ENCODE peak calls at places on chromosome 11, in nine cellular contexts. One of them, this sample, is unnamed.
A peak's percentile ranks its signal among the peaks of the same experiment; 100 is the strongest.

GRCh38 chr11:84193706-84194105 is 907.5 kb upstream of the CCDC90B start:
- DNase-seq in GM23338: no peak
- DNase-seq in left ventricle myocardium inferior: no peak
- DNase-seq in neural progenitor cell: no peak
- DNase-seq in effector memory CD4-positive, alpha-beta T cell: no peak
- DNase-seq in OCI-LY7: peak; percentile 5
- DNase-seq in foreskin keratinocyte: no peak
- DNase-seq in dorsolateral prefrontal cortex: no peak
- DNase-seq in A549: no peak
- DNase-seq in this sample: no peak

GRCh38 chr11:134916829-134917228 is 504.8 kb upstream of the B3GAT1 start:
- DNase-seq in A549: no peak
- DNase-seq in dorsolateral prefrontal cortex: no peak
- DNase-seq in foreskin keratinocyte: no peak
- DNase-seq in OCI-LY7: no peak
- DNase-seq in effector memory CD4-positive, alpha-beta T cell: no peak
- DNase-seq in neural progenitor cell: no peak
- DNase-seq in left ventricle myocardium inferior: no peak
- DNase-seq in GM23338: no peak
- DNase-seq in this sample: no peak

GRCh38 chr11:18066626-18067025 is 20.6 kb upstream of the TPH1 start:
- DNase-seq in neural progenitor cell: no peak
- DNase-seq in A549: no peak
- DNase-seq in effector memory CD4-positive, alpha-beta T cell: no peak
- DNase-seq in GM23338: no peak
- DNase-seq in dorsolateral prefrontal cortex: no peak
- DNase-seq in OCI-LY7: no peak
- DNase-seq in left ventricle myocardium inferior: no peak
- DNase-seq in foreskin keratinocyte: no peak
- DNase-seq in this sample: no peak

GRCh38 chr11:10268746-10269487 is 25.1 kb downstream of the SBF2 start:
- DNase-seq in dorsolateral prefrontal cortex: no peak
- DNase-seq in foreskin keratinocyte: peak; percentile 30
- DNase-seq in OCI-LY7: no peak
- DNase-seq in effector memory CD4-positive, alpha-beta T cell: no peak
- DNase-seq in A549: no peak
- DNase-seq in left ventricle myocardium inferior: no peak
- DNase-seq in neural progenitor cell: no peak
- DNase-seq in GM23338: no peak
- DNase-seq in this sample: no peak

GRCh38 chr11:125393331-125393730 is 102.7 kb downstream of the FEZ1 start:
- DNase-seq in effector memory CD4-positive, alpha-beta T cell: no peak
- DNase-seq in OCI-LY7: no peak
- DNase-seq in GM23338: no peak
- DNase-seq in left ventricle myocardium inferior: no peak
- DNase-seq in dorsolateral prefrontal cortex: no peak
- DNase-seq in A549: no peak
- DNase-seq in foreskin keratinocyte: no peak
- DNase-seq in neural progenitor cell: no peak
- DNase-seq in this sample: no peak

GRCh38 chr11:83918471-83918870 is 632.3 kb upstream of the CCDC90B start:
- DNase-seq in foreskin keratinocyte: no peak
- DNase-seq in GM23338: no peak
- DNase-seq in dorsolateral prefrontal cortex: no peak
- DNase-seq in effector memory CD4-positive, alpha-beta T cell: no peak
- DNase-seq in neural progenitor cell: no peak
- DNase-seq in left ventricle myocardium inferior: peak; percentile 29
- DNase-seq in OCI-LY7: no peak
- DNase-seq in A549: no peak
- DNase-seq in this sample: no peak

GRCh38 chr11:128506999-128507591 is 80.3 kb downstream of the ETS1 start:
- DNase-seq in foreskin keratinocyte: peak; percentile 92
- DNase-seq in GM23338: peak; percentile 62
- DNase-seq in OCI-LY7: no peak
- DNase-seq in effector memory CD4-positive, alpha-beta T cell: peak; percentile 44
- DNase-seq in neural progenitor cell: no peak
- DNase-seq in A549: peak; percentile 72
- DNase-seq in dorsolateral prefrontal cortex: peak; percentile 58
- DNase-seq in left ventricle myocardium inferior: peak; percentile 83
- DNase-seq in this sample: no peak

GRCh38 chr11:69968407-69969347 is 109.4 kb upstream of the ANO1 start:
- DNase-seq in OCI-LY7: no peak
- DNase-seq in effector memory CD4-positive, alpha-beta T cell: no peak
- DNase-seq in dorsolateral prefrontal cortex: no peak
- DNase-seq in A549: no peak
- DNase-seq in GM23338: no peak
- DNase-seq in left ventricle myocardium inferior: peak; percentile 44
- DNase-seq in neural progenitor cell: no peak
- DNase-seq in foreskin keratinocyte: no peak
- DNase-seq in this sample: no peak

GRCh38 chr11:20541503-20541902 is 57.9 kb upstream of the SLC6A5 start:
- DNase-seq in foreskin keratinocyte: no peak
- DNase-seq in left ventricle myocardium inferior: no peak
- DNase-seq in effector memory CD4-positive, alpha-beta T cell: no peak
- DNase-seq in neural progenitor cell: peak; percentile 24
- DNase-seq in A549: no peak
- DNase-seq in OCI-LY7: no peak
- DNase-seq in dorsolateral prefrontal cortex: no peak
- DNase-seq in GM23338: no peak
- DNase-seq in this sample: no peak

GRCh38 chr11:106409201-106409600 is 331.7 kb downstream of the AASDHPPT start:
- DNase-seq in OCI-LY7: no peak
- DNase-seq in GM23338: no peak
- DNase-seq in foreskin keratinocyte: no peak
- DNase-seq in neural progenitor cell: no peak
- DNase-seq in A549: no peak
- DNase-seq in dorsolateral prefrontal cortex: no peak
- DNase-seq in effector memory CD4-positive, alpha-beta T cell: no peak
- DNase-seq in left ventricle myocardium inferior: no peak
- DNase-seq in this sample: no peak

GRCh38 chr11:112889446-112889845 is 71.8 kb upstream of the NCAM1 start:
- DNase-seq in foreskin keratinocyte: no peak
- DNase-seq in dorsolateral prefrontal cortex: peak; percentile 69
- DNase-seq in GM23338: no peak
- DNase-seq in left ventricle myocardium inferior: no peak
- DNase-seq in neural progenitor cell: no peak
- DNase-seq in OCI-LY7: no peak
- DNase-seq in A549: no peak
- DNase-seq in effector memory CD4-positive, alpha-beta T cell: no peak
- DNase-seq in this sample: peak; percentile 42

GRCh38 chr11:11396290-11397042 is 43.4 kb upstream of the CSNK2A3 start:
- DNase-seq in dorsolateral prefrontal cortex: no peak
- DNase-seq in A549: no peak
- DNase-seq in left ventricle myocardium inferior: no peak
- DNase-seq in foreskin keratinocyte: peak; percentile 57
- DNase-seq in OCI-LY7: no peak
- DNase-seq in effector memory CD4-positive, alpha-beta T cell: no peak
- DNase-seq in GM23338: no peak
- DNase-seq in neural progenitor cell: no peak
- DNase-seq in this sample: no peak

GRCh38 chr11:12761029-12761428 is 86.8 kb downstream of the TEAD1 start:
- DNase-seq in A549: no peak
- DNase-seq in left ventricle myocardium inferior: no peak
- DNase-seq in effector memory CD4-positive, alpha-beta T cell: no peak
- DNase-seq in foreskin keratinocyte: peak; percentile 35
- DNase-seq in OCI-LY7: no peak
- DNase-seq in GM23338: no peak
- DNase-seq in neural progenitor cell: no peak
- DNase-seq in dorsolateral prefrontal cortex: no peak
- DNase-seq in this sample: no peak

GRCh38 chr11:10302744-10303557 is 1.9 kb upstream of the ADM start:
- DNase-seq in neural progenitor cell: peak; percentile 79
- DNase-seq in OCI-LY7: no peak
- DNase-seq in dorsolateral prefrontal cortex: no peak
- DNase-seq in foreskin keratinocyte: peak; percentile 52
- DNase-seq in A549: no peak
- DNase-seq in effector memory CD4-positive, alpha-beta T cell: peak; percentile 58
- DNase-seq in left ventricle myocardium inferior: peak; percentile 89
- DNase-seq in GM23338: peak; percentile 71
- DNase-seq in this sample: peak; percentile 42

GRCh38 chr11:131867457-131868257 is 497.2 kb downstream of the NTM start:
- DNase-seq in GM23338: peak; percentile 87
- DNase-seq in A549: no peak
- DNase-seq in effector memory CD4-positive, alpha-beta T cell: no peak
- DNase-seq in neural progenitor cell: peak; percentile 84
- DNase-seq in left ventricle myocardium inferior: peak; percentile 63
- DNase-seq in foreskin keratinocyte: peak; percentile 71
- DNase-seq in OCI-LY7: peak; percentile 5
- DNase-seq in dorsolateral prefrontal cortex: peak; percentile 84
- DNase-seq in this sample: no peak

GRCh38 chr11:68976563-68976962 is 4.2 kb downstream of the MRGPRD start:
- DNase-seq in foreskin keratinocyte: no peak
- DNase-seq in A549: no peak
- DNase-seq in neural progenitor cell: no peak
- DNase-seq in dorsolateral prefrontal cortex: no peak
- DNase-seq in OCI-LY7: no peak
- DNase-seq in left ventricle myocardium inferior: no peak
- DNase-seq in GM23338: no peak
- DNase-seq in effector memory CD4-positive, alpha-beta T cell: no peak
- DNase-seq in this sample: no peak

DNA sequence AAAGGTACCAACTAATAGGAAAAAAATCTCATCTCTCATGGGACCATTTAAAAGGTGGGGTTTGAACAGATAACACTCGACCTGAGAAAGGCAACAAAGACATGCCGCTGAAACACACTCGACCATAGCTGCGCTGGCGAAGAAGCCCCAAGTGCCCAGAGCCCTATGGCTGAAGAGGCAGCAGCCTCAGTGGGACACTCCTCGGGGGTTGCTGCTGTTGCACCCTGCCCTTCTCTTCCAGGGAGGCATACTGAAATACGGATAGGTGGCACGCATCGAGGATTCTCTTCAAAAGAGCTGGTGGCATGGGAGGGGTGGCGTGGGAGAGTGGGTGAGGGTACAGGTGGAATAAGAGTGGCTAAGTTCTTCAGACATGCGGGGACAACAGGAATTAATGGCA is 18.5 kb upstream of the PHLDA2 start:
- DNase-seq in A549: no peak
- DNase-seq in effector memory CD4-positive, alpha-beta T cell: no peak
- DNase-seq in dorsolateral prefrontal cortex: no peak
- DNase-seq in GM23338: no peak
- DNase-seq in neural progenitor cell: no peak
- DNase-seq in left ventricle myocardium inferior: no peak
- DNase-seq in foreskin keratinocyte: no peak
- DNase-seq in OCI-LY7: no peak
- DNase-seq in this sample: no peak
- H3K27ac ChIP-seq in A549: no peak overlapping the region
- H3K27ac ChIP-seq in effector memory CD4-positive, alpha-beta T cell: no peak overlapping the region
- H3K27ac ChIP-seq in dorsolateral prefrontal cortex: no peak overlapping the region
- H3K27ac ChIP-seq in GM23338: no peak overlapping the region
- H3K27ac ChIP-seq in neural progenitor cell: no peak overlapping the region
- H3K27ac ChIP-seq in left ventricle myocardium inferior: no peak overlapping the region
- H3K27ac ChIP-seq in foreskin keratinocyte: no peak overlapping the region
- H3K27ac ChIP-seq in OCI-LY7: no peak overlapping the region
- H3K27ac ChIP-seq in this sample: no peak overlapping the region

GRCh38 chr11:95268386-95268785 is 37.4 kb upstream of the SESN3 start:
- DNase-seq in OCI-LY7: no peak
- DNase-seq in effector memory CD4-positive, alpha-beta T cell: no peak
- DNase-seq in dorsolateral prefrontal cortex: no peak
- DNase-seq in left ventricle myocardium inferior: no peak
- DNase-seq in GM23338: no peak
- DNase-seq in neural progenitor cell: no peak
- DNase-seq in A549: no peak
- DNase-seq in foreskin keratinocyte: no peak
- DNase-seq in this sample: no peak
- H3K27ac ChIP-seq in OCI-LY7: no peak overlapping the region
- H3K27ac ChIP-seq in effector memory CD4-positive, alpha-beta T cell: no peak overlapping the region
- H3K27ac ChIP-seq in dorsolateral prefrontal cortex: no peak overlapping the region
- H3K27ac ChIP-seq in left ventricle myocardium inferior: no peak overlapping the region
- H3K27ac ChIP-seq in GM23338: no peak overlapping the region
- H3K27ac ChIP-seq in neural progenitor cell: no peak overlapping the region
- H3K27ac ChIP-seq in A549: no peak overlapping the region
- H3K27ac ChIP-seq in foreskin keratinocyte: no peak overlapping the region
- H3K27ac ChIP-seq in this sample: no peak overlapping the region

DNA sequence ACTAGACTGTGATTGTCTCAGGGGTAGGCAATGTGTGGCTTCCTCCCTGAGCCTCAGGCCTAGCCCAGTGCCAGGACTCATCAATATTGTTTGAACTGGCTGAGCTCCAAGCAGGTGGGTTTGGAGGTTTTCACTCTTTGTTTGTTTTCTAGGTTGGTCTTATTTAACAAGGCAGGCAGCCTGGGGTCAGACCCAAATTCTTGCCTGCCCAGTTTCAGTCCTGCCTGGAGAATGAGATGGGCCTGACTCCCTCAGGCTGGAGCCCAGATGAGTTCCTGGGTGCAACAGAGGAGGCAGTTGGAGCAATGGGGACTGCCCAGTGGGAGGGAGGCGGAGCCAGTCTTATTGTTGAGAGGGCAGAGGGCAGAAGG is 28.3 kb upstream of the TP53I11 start:
- DNase-seq in left ventricle myocardium inferior: no peak
- DNase-seq in neural progenitor cell: no peak
- DNase-seq in GM23338: no peak
- DNase-seq in A549: peak; percentile 63
- DNase-seq in OCI-LY7: no peak
- DNase-seq in effector memory CD4-positive, alpha-beta T cell: no peak
- DNase-seq in foreskin keratinocyte: no peak
- DNase-seq in dorsolateral prefrontal cortex: no peak
- DNase-seq in this sample: no peak
- H3K27ac ChIP-seq in left ventricle myocardium inferior: no peak overlapping the region
- H3K27ac ChIP-seq in neural progenitor cell: peak overlapping the region; percentile 71
- H3K27ac ChIP-seq in GM23338: no peak overlapping the region
- H3K27ac ChIP-seq in A549: peak overlapping the region; percentile 81
- H3K27ac ChIP-seq in OCI-LY7: no peak overlapping the region
- H3K27ac ChIP-seq in effector memory CD4-positive, alpha-beta T cell: no peak overlapping the region
- H3K27ac ChIP-seq in foreskin keratinocyte: no peak overlapping the region
- H3K27ac ChIP-seq in dorsolateral prefrontal cortex: peak overlapping the region; percentile 11
- H3K27ac ChIP-seq in this sample: no peak overlapping the region

GRCh38 chr11:43268161-43268560 is 43.6 kb upstream of the API5 start:
- DNase-seq in GM23338: no peak
- DNase-seq in foreskin keratinocyte: no peak
- DNase-seq in dorsolateral prefrontal cortex: no peak
- DNase-seq in neural progenitor cell: peak; percentile 17
- DNase-seq in A549: no peak
- DNase-seq in OCI-LY7: no peak
- DNase-seq in effector memory CD4-positive, alpha-beta T cell: no peak
- DNase-seq in left ventricle myocardium inferior: peak; percentile 61
- DNase-seq in this sample: peak; percentile 39

GRCh38 chr11:43269229-43269928 is 42.4 kb upstream of the API5 start:
- DNase-seq in neural progenitor cell: peak; percentile 40
- DNase-seq in foreskin keratinocyte: no peak
- DNase-seq in dorsolateral prefrontal cortex: no peak
- DNase-seq in OCI-LY7: no peak
- DNase-seq in A549: no peak
- DNase-seq in GM23338: peak; percentile 27
- DNase-seq in left ventricle myocardium inferior: peak; percentile 38
- DNase-seq in effector memory CD4-positive, alpha-beta T cell: no peak
- DNase-seq in this sample: no peak

GRCh38 chr11:43270468-43270867 is 41.3 kb upstream of the API5 start:
- DNase-seq in left ventricle myocardium inferior: no peak
- DNase-seq in foreskin keratinocyte: no peak
- DNase-seq in OCI-LY7: no peak
- DNase-seq in A549: no peak
- DNase-seq in GM23338: no peak
- DNase-seq in effector memory CD4-positive, alpha-beta T cell: no peak
- DNase-seq in neural progenitor cell: no peak
- DNase-seq in dorsolateral prefrontal cortex: no peak
- DNase-seq in this sample: no peak

DNA sequence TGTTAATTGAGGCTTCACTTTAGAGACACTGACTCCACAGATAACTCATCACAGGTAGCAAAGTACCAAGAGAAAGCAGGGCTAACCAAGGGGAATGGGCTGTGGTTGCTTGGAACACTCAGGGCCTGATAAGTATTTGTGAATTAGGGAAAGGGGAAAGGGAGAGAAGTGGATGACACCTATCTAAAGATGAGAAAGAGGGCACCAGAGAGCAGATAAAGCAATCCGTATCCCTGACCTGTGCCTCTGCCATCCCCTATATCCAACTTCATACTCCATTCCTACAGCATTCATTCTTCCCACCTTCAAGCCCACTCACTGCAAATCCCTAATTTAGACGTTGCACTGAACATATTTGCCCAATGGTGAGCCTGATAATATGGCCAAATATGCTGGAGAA is 43.0 kb upstream of the API5 start:
- DNase-seq in foreskin keratinocyte: no peak
- DNase-seq in OCI-LY7: no peak
- DNase-seq in left ventricle myocardium inferior: no peak
- DNase-seq in effector memory CD4-positive, alpha-beta T cell: no peak
- DNase-seq in GM23338: peak; percentile 25
- DNase-seq in neural progenitor cell: peak; percentile 7
- DNase-seq in dorsolateral prefrontal cortex: no peak
- DNase-seq in A549: no peak
- DNase-seq in this sample: no peak
- H3K27ac ChIP-seq in foreskin keratinocyte: no peak overlapping the region
- H3K27ac ChIP-seq in OCI-LY7: no peak overlapping the region
- H3K27ac ChIP-seq in left ventricle myocardium inferior: peak overlapping the region; percentile 49
- H3K27ac ChIP-seq in effector memory CD4-positive, alpha-beta T cell: no peak overlapping the region
- H3K27ac ChIP-seq in GM23338: no peak overlapping the region
- H3K27ac ChIP-seq in neural progenitor cell: no peak overlapping the region
- H3K27ac ChIP-seq in dorsolateral prefrontal cortex: no peak overlapping the region
- H3K27ac ChIP-seq in A549: no peak overlapping the region
- H3K27ac ChIP-seq in this sample: no peak overlapping the region

This sample was measured in substantia nigra.